ENCODE peak calls at places on chromosomes 4 and X, in four cellular contexts. F is stimulated activated CD4-positive, alpha-beta T cell treated with anti-CD3 and anti-CD28 coated beads, Interleukin-1b, Interleukin-23, amount 100 ng/mL, for 24 hours; I is NCI-H82; P is GM04504. R is an unnamed sample.

GRCh38 chr4:10983274-10983673 is 298.7 kb upstream of the CLNK start:
- DNase-seq in F (no peak), P (no peak), I (no peak), R (peak)

GRCh38 chrX:24260827-24261550 is 52.9 kb downstream of the SUPT20HL2 start:
- DNase-seq in F (peak), P (no peak), I (no peak), R (no peak)

GRCh38 chr4:128512767-128513322 is 225.2 kb upstream of the PGRMC2 start:
- DNase-seq in P (no peak), I (no peak), F (no peak), R (no peak)

GRCh38 chrX:66676990-66677389 is 38.1 kb upstream of the EDA2R start:
- DNase-seq in F (no peak), I (no peak), P (peak), R (no peak)

GRCh38 chr4:94152466-94152865 is 55.2 kb upstream of the SMARCAD1 start:
- DNase-seq in F (no peak), P (no peak), I (no peak), R (no peak)

GRCh38 chrX:108537005-108537404 is 97.4 kb downstream of the COL4A5 start:
- DNase-seq in F (no peak), I (peak), P (peak), R (peak)

GRCh38 chrX:46209768-46210167 is 335.5 kb downstream of the ZNF674 start:
- DNase-seq in P (no peak), F (no peak), I (no peak), R (peak)

GRCh38 chrX:17465201-17465600 is 90.2 kb downstream of the NHS start:
- DNase-seq in P (no peak), I (no peak), F (no peak), R (no peak)

GRCh38 chr4:122003335-122003734 is 51.5 kb upstream of the TRPC3 start:
- DNase-seq in I (peak), F (peak), P (no peak), R (peak)

GRCh38 chr4:99564921-99565320 is 1.1 kb upstream of the TRMT10A start:
- DNase-seq in I (peak), F (no peak), P (no peak), R (peak)

GRCh38 chr4:17544205-17544604 is 29.2 kb downstream of the CLRN2 start:
- DNase-seq in F (no peak), I (no peak), P (no peak), R (peak)

GRCh38 chr4:77815651-77816050 is 3.5 kb downstream of the CNOT6L start:
- DNase-seq in P (no peak), F (no peak), I (no peak), R (no peak)

GRCh38 chrX:150526692-150527091 is 41.7 kb upstream of the MTM1 start:
- DNase-seq in P (no peak), I (no peak), F (no peak), R (no peak)

GRCh38 chr4:79331126-79331876 is 5.4 kb upstream of the NAA11 start:
- DNase-seq in I (peak), F (no peak), P (no peak), R (peak)

GRCh38 chr4:75653845-75654503 is 19.2 kb downstream of the G3BP2 start:
- DNase-seq in P (no peak), I (peak), F (no peak), R (peak)

GRCh38 chr4:6988016-6988715 is 55.0 kb upstream of the TADA2B start:
- DNase-seq in I (peak), P (no peak), F (no peak), R (no peak)

GRCh38 chrX:69045616-69046345 is 119.5 kb downstream of the PJA1 start:
- DNase-seq in F (no peak), I (peak), P (no peak), R (no peak)

GRCh38 chr4:150212485-150212884 is 134.2 kb downstream of the DCLK2 start:
- DNase-seq in I (no peak), P (no peak), F (no peak), R (no peak)

GRCh38 chrX:102651242-102651967 is at the start of gene GPRASP1:
- DNase-seq in I (peak), P (no peak), F (no peak), R (peak)

GRCh38 chrX:109777749-109778148 is 44.7 kb upstream of the ACSL4 start:
- DNase-seq in F (no peak), I (no peak), P (no peak), R (no peak)

GRCh38 chrX:143601809-143602208 is 34.1 kb downstream of the SLITRK4 start:
- DNase-seq in I (no peak), F (no peak), P (no peak), R (no peak)

GRCh38 chr4:186097386-186097785 is 7.1 kb upstream of the FAM149A start:
- DNase-seq in I (no peak), P (no peak), F (no peak), R (no peak)

GRCh38 chr4:31234494-31234893 is 514.3 kb downstream of the PCDH7 start:
- DNase-seq in I (peak), P (no peak), F (no peak), R (peak)

GRCh38 chr4:122826596-122827257 is at the start of gene FGF2:
- DNase-seq in F (no peak), P (peak), I (peak), R (peak)

GRCh38 chr4:184280591-184281071 is 63.0 kb upstream of the ENPP6 start:
- DNase-seq in I (no peak), F (no peak), P (no peak), R (no peak)

GRCh38 chrX:131841496-131842410 is 181.3 kb upstream of the STK26 start:
- DNase-seq in P (no peak), I (peak), F (no peak), R (peak)

GRCh38 chr4:20418865-20419451 is 167.3 kb downstream of the SLIT2 start:
- DNase-seq in F (no peak), I (peak), P (peak), R (peak)

GRCh38 chr4:101321481-101322042 is 25.8 kb downstream of the PPP3CA start:
- DNase-seq in F (no peak), P (no peak), I (no peak), R (no peak)

GRCh38 chr4:158042591-158043030 is 130.2 kb downstream of the GASK1B start:
- DNase-seq in I (no peak), F (no peak), P (peak), R (no peak)

GRCh38 chrX:44529315-44529714 is 13.3 kb downstream of the FUNDC1 start:
- DNase-seq in P (no peak), I (peak), F (no peak), R (peak)

GRCh38 chr4:27986476-27986875 is 1125.8 kb downstream of the STIM2 start:
- DNase-seq in I (no peak), P (no peak), F (no peak), R (no peak)

GRCh38 chr4:124167602-124168001 is 544.9 kb downstream of the ANKRD50 start:
- DNase-seq in P (no peak), F (no peak), I (no peak), R (no peak)

GRCh38 chr4:119510750-119511149 is 117.9 kb downstream of the PDE5A start:
- DNase-seq in F (no peak), I (no peak), P (peak), R (no peak)

GRCh38 chr4:48944659-48945290 is 38.2 kb upstream of the OCIAD2 start:
- DNase-seq in P (no peak), F (peak), I (peak), R (peak)

GRCh38 chr4:80989921-80990544 is 40.5 kb upstream of the BMP3 start:
- DNase-seq in I (peak), F (no peak), P (peak), R (peak)

GRCh38 chr4:7818676-7819041 is 121.0 kb downstream of the AFAP1 start:
- DNase-seq in I (no peak), P (no peak), F (no peak), R (no peak)

R was measured in NCI-H69.